ENCODE peak calls at places on chromosomes 4 and X, in nine cellular contexts. One of them, this sample, is unnamed.
A peak's percentile ranks its signal among the peaks of the same experiment; 100 is the strongest.

GRCh38 chrX:51002160-51002632 is 91.7 kb downstream of the BMP15 start:
- DNase-seq in mammary epithelial cell: no peak
- DNase-seq in fibroblast of mammary gland: peak; percentile 30
- DNase-seq in mesendoderm: no peak
- DNase-seq in neuronal stem cell: no peak
- DNase-seq in cardiac muscle cell: no peak
- DNase-seq in stimulated activated CD4-positive, alpha-beta T cell treated with anti-CD3 and anti-CD28 coated beads, Interleukin-2, amount 100 ng/mL, for 48 hours: no peak
- DNase-seq in AG20443: no peak
- DNase-seq in hippocampal formation: no peak
- DNase-seq in this sample: no peak

GRCh38 chr4:26223160-26223559 is 97.7 kb upstream of the RBPJ start:
- DNase-seq in mammary epithelial cell: peak; percentile 12
- DNase-seq in fibroblast of mammary gland: peak; percentile 39
- DNase-seq in mesendoderm: no peak
- DNase-seq in neuronal stem cell: no peak
- DNase-seq in cardiac muscle cell: no peak
- DNase-seq in stimulated activated CD4-positive, alpha-beta T cell treated with anti-CD3 and anti-CD28 coated beads, Interleukin-2, amount 100 ng/mL, for 48 hours: no peak
- DNase-seq in AG20443: no peak
- DNase-seq in hippocampal formation: no peak
- DNase-seq in this sample: no peak

GRCh38 chr4:109754093-109754857 is 24.4 kb upstream of the PLA2G12A start:
- DNase-seq in mammary epithelial cell: no peak
- DNase-seq in fibroblast of mammary gland: no peak
- DNase-seq in mesendoderm: no peak
- DNase-seq in neuronal stem cell: no peak
- DNase-seq in cardiac muscle cell: no peak
- DNase-seq in stimulated activated CD4-positive, alpha-beta T cell treated with anti-CD3 and anti-CD28 coated beads, Interleukin-2, amount 100 ng/mL, for 48 hours: no peak
- DNase-seq in AG20443: no peak
- DNase-seq in hippocampal formation: no peak
- DNase-seq in this sample: peak; percentile 21

GRCh38 chrX:54529166-54529558 is 857 bp upstream of the GNL3L start:
- DNase-seq in mammary epithelial cell: no peak
- DNase-seq in fibroblast of mammary gland: no peak
- DNase-seq in mesendoderm: no peak
- DNase-seq in neuronal stem cell: no peak
- DNase-seq in cardiac muscle cell: no peak
- DNase-seq in stimulated activated CD4-positive, alpha-beta T cell treated with anti-CD3 and anti-CD28 coated beads, Interleukin-2, amount 100 ng/mL, for 48 hours: no peak
- DNase-seq in AG20443: no peak
- DNase-seq in hippocampal formation: no peak
- DNase-seq in this sample: no peak

GRCh38 chrX:6257025-6257424 is 28.4 kb upstream of the NLGN4X start:
- DNase-seq in mammary epithelial cell: no peak
- DNase-seq in fibroblast of mammary gland: no peak
- DNase-seq in mesendoderm: no peak
- DNase-seq in neuronal stem cell: no peak
- DNase-seq in cardiac muscle cell: no peak
- DNase-seq in stimulated activated CD4-positive, alpha-beta T cell treated with anti-CD3 and anti-CD28 coated beads, Interleukin-2, amount 100 ng/mL, for 48 hours: no peak
- DNase-seq in AG20443: no peak
- DNase-seq in hippocampal formation: no peak
- DNase-seq in this sample: peak; percentile 10

GRCh38 chr4:40335508-40335860 is 351 bp downstream of the CHRNA9 start:
- DNase-seq in mammary epithelial cell: no peak
- DNase-seq in fibroblast of mammary gland: peak; percentile 83
- DNase-seq in mesendoderm: peak; percentile 57
- DNase-seq in neuronal stem cell: no peak
- DNase-seq in cardiac muscle cell: peak; percentile 46
- DNase-seq in stimulated activated CD4-positive, alpha-beta T cell treated with anti-CD3 and anti-CD28 coated beads, Interleukin-2, amount 100 ng/mL, for 48 hours: no peak
- DNase-seq in AG20443: peak; percentile 81
- DNase-seq in hippocampal formation: no peak
- DNase-seq in this sample: peak; percentile 66

GRCh38 chr4:97656034-97656720 is 487.1 kb downstream of the STPG2 start:
- DNase-seq in mammary epithelial cell: peak; percentile 96
- DNase-seq in fibroblast of mammary gland: peak; percentile 84
- DNase-seq in mesendoderm: peak; percentile 53
- DNase-seq in neuronal stem cell: no peak
- DNase-seq in cardiac muscle cell: peak; percentile 89
- DNase-seq in stimulated activated CD4-positive, alpha-beta T cell treated with anti-CD3 and anti-CD28 coated beads, Interleukin-2, amount 100 ng/mL, for 48 hours: no peak
- DNase-seq in AG20443: no peak
- DNase-seq in hippocampal formation: no peak
- DNase-seq in this sample: no peak

GRCh38 chr4:74934016-74934821 is 1.3 kb downstream of the PARM1 start:
- DNase-seq in mammary epithelial cell: peak; percentile 25
- DNase-seq in fibroblast of mammary gland: peak; percentile 21
- DNase-seq in mesendoderm: peak; percentile 41
- DNase-seq in neuronal stem cell: no peak
- DNase-seq in cardiac muscle cell: peak; percentile 31
- DNase-seq in stimulated activated CD4-positive, alpha-beta T cell treated with anti-CD3 and anti-CD28 coated beads, Interleukin-2, amount 100 ng/mL, for 48 hours: no peak
- DNase-seq in AG20443: peak; percentile 43
- DNase-seq in hippocampal formation: peak; percentile 23
- DNase-seq in this sample: peak; percentile 55

GRCh38 chr4:87122252-87122651 is 98.2 kb downstream of the KLHL8 start:
- DNase-seq in mammary epithelial cell: peak; percentile 73
- DNase-seq in fibroblast of mammary gland: no peak
- DNase-seq in mesendoderm: no peak
- DNase-seq in neuronal stem cell: no peak
- DNase-seq in cardiac muscle cell: peak; percentile 64
- DNase-seq in stimulated activated CD4-positive, alpha-beta T cell treated with anti-CD3 and anti-CD28 coated beads, Interleukin-2, amount 100 ng/mL, for 48 hours: no peak
- DNase-seq in AG20443: no peak
- DNase-seq in hippocampal formation: no peak
- DNase-seq in this sample: no peak

GRCh38 chr4:6470502-6471302 is 1.7 kb downstream of the PPP2R2C start:
- DNase-seq in mammary epithelial cell: peak; percentile 30
- DNase-seq in fibroblast of mammary gland: peak; percentile 38
- DNase-seq in mesendoderm: peak; percentile 30
- DNase-seq in neuronal stem cell: no peak
- DNase-seq in cardiac muscle cell: peak; percentile 64
- DNase-seq in stimulated activated CD4-positive, alpha-beta T cell treated with anti-CD3 and anti-CD28 coated beads, Interleukin-2, amount 100 ng/mL, for 48 hours: no peak
- DNase-seq in AG20443: peak; percentile 84
- DNase-seq in hippocampal formation: peak; percentile 45
- DNase-seq in this sample: peak; percentile 30

GRCh38 chr4:48178931-48179330 is 44.9 kb upstream of the TXK start:
- DNase-seq in mammary epithelial cell: no peak
- DNase-seq in fibroblast of mammary gland: no peak
- DNase-seq in mesendoderm: peak; percentile 12
- DNase-seq in neuronal stem cell: no peak
- DNase-seq in cardiac muscle cell: no peak
- DNase-seq in stimulated activated CD4-positive, alpha-beta T cell treated with anti-CD3 and anti-CD28 coated beads, Interleukin-2, amount 100 ng/mL, for 48 hours: no peak
- DNase-seq in AG20443: no peak
- DNase-seq in hippocampal formation: no peak
- DNase-seq in this sample: no peak

GRCh38 chr4:183107891-183108459 is 8.9 kb downstream of the WWC2 start:
- DNase-seq in mammary epithelial cell: peak; percentile 9
- DNase-seq in fibroblast of mammary gland: peak; percentile 28
- DNase-seq in mesendoderm: peak; percentile 51
- DNase-seq in neuronal stem cell: no peak
- DNase-seq in cardiac muscle cell: no peak
- DNase-seq in stimulated activated CD4-positive, alpha-beta T cell treated with anti-CD3 and anti-CD28 coated beads, Interleukin-2, amount 100 ng/mL, for 48 hours: no peak
- DNase-seq in AG20443: no peak
- DNase-seq in hippocampal formation: no peak
- DNase-seq in this sample: no peak

GRCh38 chr4:24857996-24858395 is 54.8 kb downstream of the CCDC149 start:
- DNase-seq in mammary epithelial cell: no peak
- DNase-seq in fibroblast of mammary gland: peak; percentile 80
- DNase-seq in mesendoderm: no peak
- DNase-seq in neuronal stem cell: no peak
- DNase-seq in cardiac muscle cell: peak; percentile 59
- DNase-seq in stimulated activated CD4-positive, alpha-beta T cell treated with anti-CD3 and anti-CD28 coated beads, Interleukin-2, amount 100 ng/mL, for 48 hours: no peak
- DNase-seq in AG20443: peak; percentile 66
- DNase-seq in hippocampal formation: no peak
- DNase-seq in this sample: no peak

GRCh38 chrX:63784902-63785692 is at the start of gene ARHGEF9:
- DNase-seq in mammary epithelial cell: no peak
- DNase-seq in fibroblast of mammary gland: no peak
- DNase-seq in mesendoderm: peak; percentile 78
- DNase-seq in neuronal stem cell: peak; percentile 44
- DNase-seq in cardiac muscle cell: peak; percentile 8
- DNase-seq in stimulated activated CD4-positive, alpha-beta T cell treated with anti-CD3 and anti-CD28 coated beads, Interleukin-2, amount 100 ng/mL, for 48 hours: no peak
- DNase-seq in AG20443: peak; percentile 33
- DNase-seq in hippocampal formation: no peak
- DNase-seq in this sample: peak; percentile 74

GRCh38 chrX:10656214-10656613 is 35.8 kb upstream of the MID1 start:
- DNase-seq in mammary epithelial cell: no peak
- DNase-seq in fibroblast of mammary gland: no peak
- DNase-seq in mesendoderm: no peak
- DNase-seq in neuronal stem cell: no peak
- DNase-seq in cardiac muscle cell: no peak
- DNase-seq in stimulated activated CD4-positive, alpha-beta T cell treated with anti-CD3 and anti-CD28 coated beads, Interleukin-2, amount 100 ng/mL, for 48 hours: no peak
- DNase-seq in AG20443: no peak
- DNase-seq in hippocampal formation: no peak
- DNase-seq in this sample: no peak

GRCh38 chr4:140754918-140755810 is 1.0 kb downstream of the TBC1D9 start:
- DNase-seq in mammary epithelial cell: no peak
- DNase-seq in fibroblast of mammary gland: no peak
- DNase-seq in mesendoderm: no peak
- DNase-seq in neuronal stem cell: no peak
- DNase-seq in cardiac muscle cell: no peak
- DNase-seq in stimulated activated CD4-positive, alpha-beta T cell treated with anti-CD3 and anti-CD28 coated beads, Interleukin-2, amount 100 ng/mL, for 48 hours: no peak
- DNase-seq in AG20443: no peak
- DNase-seq in hippocampal formation: no peak
- DNase-seq in this sample: no peak

GRCh38 chr4:4677825-4678522 is 136.1 kb upstream of the STX18 start:
- DNase-seq in mammary epithelial cell: no peak
- DNase-seq in fibroblast of mammary gland: peak; percentile 80
- DNase-seq in mesendoderm: peak; percentile 74
- DNase-seq in neuronal stem cell: peak; percentile 40
- DNase-seq in cardiac muscle cell: peak; percentile 84
- DNase-seq in stimulated activated CD4-positive, alpha-beta T cell treated with anti-CD3 and anti-CD28 coated beads, Interleukin-2, amount 100 ng/mL, for 48 hours: no peak
- DNase-seq in AG20443: peak; percentile 80
- DNase-seq in hippocampal formation: peak; percentile 34
- DNase-seq in this sample: peak; percentile 78

GRCh38 chr4:7979652-7979968 is 39.9 kb upstream of the AFAP1 start:
- DNase-seq in mammary epithelial cell: no peak
- DNase-seq in fibroblast of mammary gland: no peak
- DNase-seq in mesendoderm: peak; percentile 79
- DNase-seq in neuronal stem cell: no peak
- DNase-seq in cardiac muscle cell: no peak
- DNase-seq in stimulated activated CD4-positive, alpha-beta T cell treated with anti-CD3 and anti-CD28 coated beads, Interleukin-2, amount 100 ng/mL, for 48 hours: no peak
- DNase-seq in AG20443: no peak
- DNase-seq in hippocampal formation: no peak
- DNase-seq in this sample: no peak

This sample was measured in ELF-1.